ENCODE peak calls at places on chromosomes 6 and 20, in four cellular contexts. R, L, T and K are unnamed samples.

GRCh38 chr6:13299909-13300308 is 28.4 kb downstream of the TBC1D7 start:
- DNase-seq in L (no peak), R (no peak), T (no peak), K (no peak)

GRCh38 chr6:42692151-42692911 is 30.1 kb downstream of the PRPH2 start:
- DNase-seq in L (peak), T (no peak), R (peak), K (no peak)

GRCh38 chr6:89257781-89258180 is 40.6 kb upstream of the GABRR1 start:
- DNase-seq in R (no peak), L (no peak), T (no peak), K (no peak)

GRCh38 chr20:51958636-51959542 is 156.6 kb upstream of the SALL4 start:
- DNase-seq in R (no peak), L (no peak), T (no peak), K (no peak)

GRCh38 chr6:129860901-129861665 is at the start of gene TMEM244:
- DNase-seq in L (no peak), R (no peak), T (no peak), K (no peak)

GRCh38 chr6:106253731-106254130 is 71.8 kb downstream of the ATG5 start:
- DNase-seq in T (no peak), R (peak), L (no peak), K (no peak)

GRCh38 chr6:42113929-42114636 is 28.3 kb downstream of the C6orf132 start:
- DNase-seq in R (no peak), L (peak), T (peak), K (no peak)

GRCh38 chr20:62818592-62819493 is 2.0 kb downstream of the COL9A3 start:
- DNase-seq in L (peak), T (peak), R (no peak), K (peak)

GRCh38 chr6:166691741-166692140 is 64.7 kb upstream of the RPS6KA2 start:
- DNase-seq in T (no peak), R (no peak), L (no peak), K (no peak)

GRCh38 chr20:19975901-19976300 is 41.3 kb upstream of the NAA20 start:
- DNase-seq in T (peak), L (peak), R (no peak), K (no peak)

GRCh38 chr6:163705923-163706322 is 291.4 kb downstream of the QKI start:
- DNase-seq in L (no peak), T (no peak), R (no peak), K (no peak)

GRCh38 chr6:114445846-114446245 is 103.0 kb upstream of the HS3ST5 start:
- DNase-seq in T (no peak), L (no peak), R (no peak), K (no peak)

GRCh38 chr20:35515949-35516645 is 13.4 kb downstream of the C20orf173 start:
- DNase-seq in L (peak), T (no peak), R (peak), K (no peak)

GRCh38 chr20:31861346-31862156 is 8.8 kb downstream of the DUSP15 start:
- DNase-seq in L (peak), R (no peak), T (peak), K (peak)

GRCh38 chr20:59664389-59665055 is 60.2 kb downstream of the PHACTR3 start:
- DNase-seq in L (no peak), R (no peak), T (no peak), K (no peak)

GRCh38 chr20:63837475-63837874 is 6.4 kb upstream of the ZBTB46 start:
- DNase-seq in R (no peak), T (no peak), L (peak), K (no peak)

GRCh38 chr6:35087361-35088280 is 53.5 kb downstream of the TCP11 start:
- DNase-seq in R (no peak), L (no peak), T (no peak), K (peak)

GRCh38 chr6:116530436-116530835 is 15.0 kb downstream of the TRAPPC3L start:
- DNase-seq in L (no peak), R (no peak), T (no peak), K (no peak)

GRCh38 chr6:15349379-15349778 is 103.5 kb downstream of the JARID2 start:
- DNase-seq in L (no peak), T (no peak), R (no peak), K (no peak)

GRCh38 chr20:17621229-17621968 is 51.5 kb downstream of the DSTN start:
- DNase-seq in T (no peak), R (no peak), L (no peak), K (no peak)

GRCh38 chr6:107228754-107229153 is 113.4 kb upstream of the BEND3 start:
- DNase-seq in R (no peak), L (peak), T (no peak), K (no peak)

GRCh38 chr20:9500121-9500911 is 14.1 kb upstream of the LAMP5 start:
- DNase-seq in T (no peak), L (no peak), R (no peak), K (no peak)

GRCh38 chr20:35269055-35269781 is 8.7 kb downstream of the MMP24OS start:
- DNase-seq in L (peak), T (peak), R (no peak), K (peak)

GRCh38 chr6:162698440-162698839 is 29.1 kb downstream of the PRKN start:
- DNase-seq in L (no peak), T (no peak), R (no peak), K (no peak)

GRCh38 chr20:56323656-56324055 is 35.1 kb upstream of the FAM210B start:
- DNase-seq in T (no peak), R (no peak), L (no peak), K (no peak)

GRCh38 chr6:91434135-91434534 is 847.3 kb upstream of the MAP3K7 start:
- DNase-seq in R (no peak), L (no peak), T (no peak), K (no peak)

GRCh38 chr20:43681468-43681942 is 14.6 kb downstream of the MYBL2 start:
- DNase-seq in T (peak), L (no peak), R (no peak), K (no peak)

GRCh38 chr6:2110504-2110903 is 134.9 kb downstream of the GMDS start:
- DNase-seq in R (no peak), T (no peak), L (no peak), K (no peak)

GRCh38 chr6:75201901-75202672 is 3.8 kb downstream of the COL12A1 start:
- DNase-seq in L (peak), T (peak), R (no peak), K (peak)